ENCODE peak calls at places on chromosome 13, in six cellular contexts. One of them, this sample, is unnamed.

GRCh38 chr13:99948411-99948810 is 23.2 kb downstream of the ZIC5 start:
- DNase-seq in H9: no peak
- DNase-seq in neuronal stem cell: no peak
- DNase-seq in IMR-90: no peak
- DNase-seq in H1: no peak
- DNase-seq in trophoblast cell: no peak
- DNase-seq in this sample: no peak

GRCh38 chr13:33307820-33308219 is 22.3 kb upstream of the STARD13 start:
- DNase-seq in H9: no peak
- DNase-seq in neuronal stem cell: no peak
- DNase-seq in IMR-90: peak; percentile 55
- DNase-seq in H1: no peak
- DNase-seq in trophoblast cell: no peak
- DNase-seq in this sample: no peak

GRCh38 chr13:44364601-44365000 is 9.0 kb upstream of the SERP2 start:
- DNase-seq in H9: no peak
- DNase-seq in neuronal stem cell: peak; percentile 51
- DNase-seq in IMR-90: peak; percentile 55
- DNase-seq in H1: no peak
- DNase-seq in trophoblast cell: peak; percentile 88
- DNase-seq in this sample: peak; percentile 68

GRCh38 chr13:95924389-95924994 is 128.7 kb downstream of the UGGT2 start:
- DNase-seq in H9: no peak
- DNase-seq in neuronal stem cell: no peak
- DNase-seq in IMR-90: peak; percentile 86
- DNase-seq in H1: no peak
- DNase-seq in trophoblast cell: peak; percentile 50
- DNase-seq in this sample: peak; percentile 84

GRCh38 chr13:51811920-51812328 is 8.0 kb upstream of the DHRS12 start:
- DNase-seq in H9: no peak
- DNase-seq in neuronal stem cell: no peak
- DNase-seq in IMR-90: no peak
- DNase-seq in H1: no peak
- DNase-seq in trophoblast cell: no peak
- DNase-seq in this sample: no peak

GRCh38 chr13:103859952-103860351 is 793.7 kb upstream of the SLC10A2 start:
- DNase-seq in H9: no peak
- DNase-seq in neuronal stem cell: no peak
- DNase-seq in IMR-90: no peak
- DNase-seq in H1: no peak
- DNase-seq in trophoblast cell: no peak
- DNase-seq in this sample: peak; percentile 3

GRCh38 chr13:69683921-69684663 is 423.5 kb upstream of the ATXN8OS start:
- DNase-seq in H9: no peak
- DNase-seq in neuronal stem cell: no peak
- DNase-seq in IMR-90: no peak
- DNase-seq in H1: no peak
- DNase-seq in trophoblast cell: no peak
- DNase-seq in this sample: no peak

GRCh38 chr13:40490086-40490723 is 176.2 kb downstream of the FOXO1 start:
- DNase-seq in H9: no peak
- DNase-seq in neuronal stem cell: no peak
- DNase-seq in IMR-90: no peak
- DNase-seq in H1: no peak
- DNase-seq in trophoblast cell: no peak
- DNase-seq in this sample: no peak

GRCh38 chr13:21579754-21580316 is 24.1 kb downstream of the MICU2 start:
- DNase-seq in H9: no peak
- DNase-seq in neuronal stem cell: no peak
- DNase-seq in IMR-90: no peak
- DNase-seq in H1: no peak
- DNase-seq in trophoblast cell: no peak
- DNase-seq in this sample: no peak

GRCh38 chr13:22086593-22086992 is 415.7 kb downstream of the FGF9 start:
- DNase-seq in H9: no peak
- DNase-seq in neuronal stem cell: no peak
- DNase-seq in IMR-90: peak; percentile 33
- DNase-seq in H1: no peak
- DNase-seq in trophoblast cell: no peak
- DNase-seq in this sample: no peak

GRCh38 chr13:73835138-73835721 is 299.0 kb downstream of the KLF12 start:
- DNase-seq in H9: no peak
- DNase-seq in neuronal stem cell: peak; percentile 44
- DNase-seq in IMR-90: peak; percentile 56
- DNase-seq in H1: no peak
- DNase-seq in trophoblast cell: no peak
- DNase-seq in this sample: peak; percentile 61

GRCh38 chr13:107205318-107206112 is 637.6 kb upstream of the ARGLU1 start:
- DNase-seq in H9: peak; percentile 86
- DNase-seq in neuronal stem cell: peak; percentile 58
- DNase-seq in IMR-90: peak; percentile 66
- DNase-seq in H1: peak; percentile 88
- DNase-seq in trophoblast cell: peak; percentile 25
- DNase-seq in this sample: peak; percentile 73

GRCh38 chr13:69755101-69755500 is 352.5 kb upstream of the ATXN8OS start:
- DNase-seq in H9: no peak
- DNase-seq in neuronal stem cell: no peak
- DNase-seq in IMR-90: no peak
- DNase-seq in H1: no peak
- DNase-seq in trophoblast cell: no peak
- DNase-seq in this sample: no peak

GRCh38 chr13:93525087-93525486 is 298.5 kb downstream of the GPC6 start:
- DNase-seq in H9: no peak
- DNase-seq in neuronal stem cell: no peak
- DNase-seq in IMR-90: no peak
- DNase-seq in H1: no peak
- DNase-seq in trophoblast cell: no peak
- DNase-seq in this sample: no peak
- H3K4ac ChIP-seq in H9: no peak overlapping the region
- H3K4ac ChIP-seq in neuronal stem cell: no peak overlapping the region
- H3K4ac ChIP-seq in IMR-90: no peak overlapping the region
- H3K4ac ChIP-seq in H1: no peak overlapping the region
- H3K4ac ChIP-seq in trophoblast cell: no peak overlapping the region
- H3K4ac ChIP-seq in this sample: no peak overlapping the region

GRCh38 chr13:39209731-39210633 is 171.7 kb downstream of the NHLRC3 start:
- DNase-seq in H9: no peak
- DNase-seq in neuronal stem cell: no peak
- DNase-seq in IMR-90: peak; percentile 11
- DNase-seq in H1: no peak
- DNase-seq in trophoblast cell: no peak
- DNase-seq in this sample: no peak

GRCh38 chr13:39217471-39217870 is 179.2 kb downstream of the NHLRC3 start:
- DNase-seq in H9: no peak
- DNase-seq in neuronal stem cell: no peak
- DNase-seq in IMR-90: no peak
- DNase-seq in H1: no peak
- DNase-seq in trophoblast cell: no peak
- DNase-seq in this sample: no peak

GRCh38 chr13:39210961-39211534 is 172.8 kb downstream of the NHLRC3 start:
- DNase-seq in H9: no peak
- DNase-seq in neuronal stem cell: no peak
- DNase-seq in IMR-90: no peak
- DNase-seq in H1: no peak
- DNase-seq in trophoblast cell: peak; percentile 93
- DNase-seq in this sample: no peak

GRCh38 chr13:39215971-39216370 is 177.7 kb downstream of the NHLRC3 start:
- DNase-seq in H9: no peak
- DNase-seq in neuronal stem cell: no peak
- DNase-seq in IMR-90: no peak
- DNase-seq in H1: no peak
- DNase-seq in trophoblast cell: peak; percentile 66
- DNase-seq in this sample: no peak
- H3K14ac ChIP-seq in H9: no peak overlapping the region
- H3K14ac ChIP-seq in neuronal stem cell: no peak overlapping the region
- H3K14ac ChIP-seq in IMR-90: no peak overlapping the region
- H3K14ac ChIP-seq in H1: no peak overlapping the region
- H3K14ac ChIP-seq in trophoblast cell: no peak overlapping the region
- H3K14ac ChIP-seq in this sample: no peak overlapping the region

DNA sequence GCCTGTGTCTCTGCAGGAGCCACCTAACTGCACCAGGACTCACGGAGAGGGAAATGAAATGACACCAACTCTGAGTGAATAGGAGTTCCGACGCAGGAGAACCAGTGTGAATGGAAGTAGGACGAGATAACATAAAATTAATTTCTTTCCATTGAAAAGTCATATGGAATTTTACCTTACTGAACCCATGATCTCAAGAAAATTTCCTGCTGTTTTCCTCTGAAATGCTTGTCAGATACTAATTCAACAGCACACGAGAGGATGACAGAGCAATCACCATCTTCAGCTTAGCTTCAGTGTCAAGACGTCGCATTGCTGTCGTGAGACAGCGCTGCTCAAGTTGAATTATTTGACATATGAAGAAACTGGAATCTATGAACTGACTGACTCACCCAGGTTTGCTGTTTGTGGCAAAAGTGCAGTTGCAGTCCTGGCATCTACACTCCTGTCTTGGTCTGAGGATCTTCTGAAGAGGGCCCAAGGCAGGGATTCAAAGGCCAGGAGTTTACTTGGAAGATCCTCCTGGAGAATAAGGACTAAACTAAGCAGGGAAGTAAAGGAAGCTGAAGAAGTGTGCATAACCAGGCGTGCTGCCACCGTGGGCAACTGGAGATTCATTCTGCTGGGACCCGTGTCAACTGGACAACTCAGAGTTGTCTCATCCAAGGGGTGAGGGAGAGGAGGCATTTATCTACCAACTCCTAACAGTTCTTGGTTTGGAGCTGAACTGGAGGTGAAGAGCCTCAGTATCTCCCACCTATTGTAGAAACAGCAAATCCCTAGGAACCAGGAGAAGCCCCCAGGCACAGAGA is 214.4 kb upstream of the IRS2 start:
- DNase-seq in H9: no peak
- DNase-seq in neuronal stem cell: no peak
- DNase-seq in IMR-90: no peak
- DNase-seq in H1: no peak
- DNase-seq in trophoblast cell: peak; percentile 18
- DNase-seq in this sample: no peak
- H3K4me2 ChIP-seq in H9: no peak overlapping the region
- H3K4me2 ChIP-seq in neuronal stem cell: no peak overlapping the region
- H3K4me2 ChIP-seq in IMR-90: no peak overlapping the region
- H3K4me2 ChIP-seq in H1: no peak overlapping the region
- H3K4me2 ChIP-seq in trophoblast cell: no peak overlapping the region
- H3K4me2 ChIP-seq in this sample: no peak overlapping the region

DNA sequence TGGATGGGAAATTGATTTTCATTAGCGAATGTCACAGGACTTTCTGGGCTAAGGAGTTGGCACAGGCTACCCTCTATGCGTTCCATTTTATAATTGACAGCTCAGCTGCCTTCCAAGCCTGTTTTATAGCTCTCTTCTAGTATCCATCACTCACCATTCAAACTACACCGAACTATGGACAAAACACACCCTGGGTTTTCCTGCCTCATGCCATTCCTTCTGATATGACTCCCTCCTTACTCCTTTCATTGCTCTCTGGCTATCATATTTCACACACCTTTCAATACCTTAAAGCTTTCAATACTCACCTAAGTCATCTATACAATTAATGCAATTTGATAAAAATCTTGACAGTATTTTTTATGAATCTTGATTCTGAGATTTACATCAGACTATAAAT is 181.3 kb downstream of the RAP2A start:
- DNase-seq in H9: no peak
- DNase-seq in neuronal stem cell: no peak
- DNase-seq in IMR-90: no peak
- DNase-seq in H1: no peak
- DNase-seq in trophoblast cell: no peak
- DNase-seq in this sample: no peak
- H3K4ac ChIP-seq in H9: no peak overlapping the region
- H3K4ac ChIP-seq in neuronal stem cell: no peak overlapping the region
- H3K4ac ChIP-seq in IMR-90: no peak overlapping the region
- H3K4ac ChIP-seq in H1: no peak overlapping the region
- H3K4ac ChIP-seq in trophoblast cell: no peak overlapping the region
- H3K4ac ChIP-seq in this sample: no peak overlapping the region